ENCODE peak calls at places on chromosome 1, in ten cellular contexts. One of them, this sample, is unnamed.

GRCh38 chr1:165036403-165036802 is 320.1 kb downstream of the LMX1A start:
- DNase-seq in uterus: no peak
- DNase-seq in dorsolateral prefrontal cortex: no peak
- DNase-seq in lung: no peak
- DNase-seq in neural crest cell: no peak
- DNase-seq in choroid plexus epithelial cell: no peak
- DNase-seq in CD8-positive, alpha-beta T cell: no peak
- DNase-seq in bronchial epithelial cell: no peak
- DNase-seq in fibroblast of lung: no peak
- DNase-seq in PC-9: no peak
- DNase-seq in this sample: no peak

GRCh38 chr1:220336391-220337065 is 64.3 kb upstream of the RAB3GAP2 start:
- DNase-seq in bronchial epithelial cell: peak
- DNase-seq in neural crest cell: no peak
- DNase-seq in PC-9: no peak
- DNase-seq in dorsolateral prefrontal cortex: no peak
- DNase-seq in CD8-positive, alpha-beta T cell: no peak
- DNase-seq in lung: no peak
- DNase-seq in choroid plexus epithelial cell: no peak
- DNase-seq in fibroblast of lung: no peak
- DNase-seq in uterus: no peak
- DNase-seq in this sample: no peak

GRCh38 chr1:3403388-3404179 is 50.9 kb upstream of the ARHGEF16 start:
- DNase-seq in CD8-positive, alpha-beta T cell: no peak
- DNase-seq in choroid plexus epithelial cell: no peak
- DNase-seq in neural crest cell: no peak
- DNase-seq in dorsolateral prefrontal cortex: no peak
- DNase-seq in bronchial epithelial cell: no peak
- DNase-seq in PC-9: no peak
- DNase-seq in uterus: no peak
- DNase-seq in fibroblast of lung: no peak
- DNase-seq in lung: no peak
- DNase-seq in this sample: no peak

GRCh38 chr1:232594768-232595698 is 34.9 kb downstream of the SIPA1L2 start:
- DNase-seq in dorsolateral prefrontal cortex: no peak
- DNase-seq in neural crest cell: peak
- DNase-seq in CD8-positive, alpha-beta T cell: no peak
- DNase-seq in bronchial epithelial cell: no peak
- DNase-seq in uterus: no peak
- DNase-seq in lung: no peak
- DNase-seq in choroid plexus epithelial cell: no peak
- DNase-seq in fibroblast of lung: no peak
- DNase-seq in PC-9: no peak
- DNase-seq in this sample: no peak

GRCh38 chr1:78918157-78918556 is 88.4 kb downstream of the ADGRL4 start:
- DNase-seq in lung: no peak
- DNase-seq in choroid plexus epithelial cell: peak
- DNase-seq in bronchial epithelial cell: no peak
- DNase-seq in uterus: no peak
- DNase-seq in neural crest cell: no peak
- DNase-seq in fibroblast of lung: peak
- DNase-seq in PC-9: no peak
- DNase-seq in dorsolateral prefrontal cortex: no peak
- DNase-seq in CD8-positive, alpha-beta T cell: no peak
- DNase-seq in this sample: no peak

GRCh38 chr1:5297199-5297877 is 642.9 kb downstream of the AJAP1 start:
- DNase-seq in bronchial epithelial cell: no peak
- DNase-seq in dorsolateral prefrontal cortex: peak
- DNase-seq in fibroblast of lung: no peak
- DNase-seq in PC-9: no peak
- DNase-seq in neural crest cell: no peak
- DNase-seq in choroid plexus epithelial cell: no peak
- DNase-seq in lung: no peak
- DNase-seq in CD8-positive, alpha-beta T cell: no peak
- DNase-seq in uterus: no peak
- DNase-seq in this sample: no peak

GRCh38 chr1:224617410-224618361 is 1.6 kb downstream of the CNIH3 start:
- DNase-seq in neural crest cell: no peak
- DNase-seq in dorsolateral prefrontal cortex: no peak
- DNase-seq in lung: no peak
- DNase-seq in uterus: no peak
- DNase-seq in bronchial epithelial cell: no peak
- DNase-seq in fibroblast of lung: peak
- DNase-seq in PC-9: no peak
- DNase-seq in choroid plexus epithelial cell: no peak
- DNase-seq in CD8-positive, alpha-beta T cell: no peak
- DNase-seq in this sample: no peak

GRCh38 chr1:2638466-2639115 is 5.8 kb upstream of the MMEL1 start:
- DNase-seq in CD8-positive, alpha-beta T cell: no peak
- DNase-seq in neural crest cell: no peak
- DNase-seq in PC-9: no peak
- DNase-seq in dorsolateral prefrontal cortex: no peak
- DNase-seq in uterus: no peak
- DNase-seq in lung: no peak
- DNase-seq in choroid plexus epithelial cell: no peak
- DNase-seq in fibroblast of lung: no peak
- DNase-seq in bronchial epithelial cell: no peak
- DNase-seq in this sample: no peak

GRCh38 chr1:15620155-15620545 is 2.9 kb downstream of the DDI2 start:
- DNase-seq in bronchial epithelial cell: peak
- DNase-seq in fibroblast of lung: peak
- DNase-seq in PC-9: peak
- DNase-seq in choroid plexus epithelial cell: peak
- DNase-seq in uterus: no peak
- DNase-seq in neural crest cell: no peak
- DNase-seq in lung: no peak
- DNase-seq in CD8-positive, alpha-beta T cell: peak
- DNase-seq in dorsolateral prefrontal cortex: no peak
- DNase-seq in this sample: no peak

DNA sequence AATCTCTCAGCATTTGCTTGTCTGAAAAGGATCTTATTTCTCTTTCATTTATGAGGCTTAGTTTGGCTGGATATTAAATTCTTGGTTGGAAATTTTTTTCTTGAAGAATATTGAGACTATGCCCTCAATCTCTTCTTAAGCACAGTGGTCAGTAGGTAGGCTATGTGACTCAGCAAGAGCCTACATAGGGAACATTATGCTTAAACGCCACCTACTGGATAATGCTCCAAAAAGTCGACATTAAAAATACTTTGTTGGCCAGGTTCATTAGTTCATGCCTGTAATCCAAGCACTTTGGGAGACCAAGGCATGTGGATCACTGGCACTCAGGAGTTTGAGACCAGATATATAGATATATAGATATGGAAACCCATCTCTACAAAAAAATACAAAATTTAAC is 678.0 kb upstream of the USP24 start:
- DNase-seq in lung: no peak
- DNase-seq in neural crest cell: no peak
- DNase-seq in dorsolateral prefrontal cortex: no peak
- DNase-seq in uterus: no peak
- DNase-seq in fibroblast of lung: peak
- DNase-seq in PC-9: no peak
- DNase-seq in CD8-positive, alpha-beta T cell: no peak
- DNase-seq in choroid plexus epithelial cell: peak
- DNase-seq in bronchial epithelial cell: peak
- DNase-seq in this sample: no peak
- TF ChIP-seq CTCF in lung: no peak
- TF ChIP-seq CTCF in neural crest cell: peak
- TF ChIP-seq CTCF in dorsolateral prefrontal cortex: no peak
- TF ChIP-seq CTCF in uterus: no peak
- TF ChIP-seq CTCF in fibroblast of lung: peak
- TF ChIP-seq CTCF in PC-9: peak
- TF ChIP-seq CTCF in CD8-positive, alpha-beta T cell: no peak
- TF ChIP-seq CTCF in choroid plexus epithelial cell: peak
- TF ChIP-seq CTCF in bronchial epithelial cell: peak
- TF ChIP-seq CTCF in this sample: peak

GRCh38 chr1:179598631-179599030 is 7.0 kb downstream of the TDRD5 start:
- DNase-seq in bronchial epithelial cell: no peak
- DNase-seq in PC-9: no peak
- DNase-seq in uterus: no peak
- DNase-seq in choroid plexus epithelial cell: no peak
- DNase-seq in neural crest cell: no peak
- DNase-seq in lung: no peak
- DNase-seq in CD8-positive, alpha-beta T cell: no peak
- DNase-seq in fibroblast of lung: no peak
- DNase-seq in dorsolateral prefrontal cortex: no peak
- DNase-seq in this sample: no peak

GRCh38 chr1:179601093-179601492 is 9.5 kb downstream of the TDRD5 start:
- DNase-seq in choroid plexus epithelial cell: no peak
- DNase-seq in PC-9: no peak
- DNase-seq in fibroblast of lung: no peak
- DNase-seq in dorsolateral prefrontal cortex: no peak
- DNase-seq in uterus: no peak
- DNase-seq in lung: no peak
- DNase-seq in bronchial epithelial cell: no peak
- DNase-seq in neural crest cell: no peak
- DNase-seq in CD8-positive, alpha-beta T cell: no peak
- DNase-seq in this sample: no peak

GRCh38 chr1:179599623-179600249 is 8.1 kb downstream of the TDRD5 start:
- DNase-seq in uterus: no peak
- DNase-seq in PC-9: peak
- DNase-seq in fibroblast of lung: peak
- DNase-seq in dorsolateral prefrontal cortex: no peak
- DNase-seq in bronchial epithelial cell: peak
- DNase-seq in choroid plexus epithelial cell: peak
- DNase-seq in CD8-positive, alpha-beta T cell: no peak
- DNase-seq in lung: no peak
- DNase-seq in neural crest cell: peak
- DNase-seq in this sample: no peak
- TF ChIP-seq CTCF in uterus: no peak
- TF ChIP-seq CTCF in PC-9: peak
- TF ChIP-seq CTCF in fibroblast of lung: peak
- TF ChIP-seq CTCF in dorsolateral prefrontal cortex: peak
- TF ChIP-seq CTCF in bronchial epithelial cell: peak
- TF ChIP-seq CTCF in choroid plexus epithelial cell: peak
- TF ChIP-seq CTCF in CD8-positive, alpha-beta T cell: no peak
- TF ChIP-seq CTCF in lung: no peak
- TF ChIP-seq CTCF in neural crest cell: peak
- TF ChIP-seq CTCF in this sample: peak

GRCh38 chr1:169586395-169587255 is at the start of gene F5:
- DNase-seq in PC-9: peak
- DNase-seq in uterus: peak
- DNase-seq in choroid plexus epithelial cell: peak
- DNase-seq in CD8-positive, alpha-beta T cell: peak
- DNase-seq in fibroblast of lung: peak
- DNase-seq in lung: peak
- DNase-seq in neural crest cell: peak
- DNase-seq in dorsolateral prefrontal cortex: peak
- DNase-seq in bronchial epithelial cell: peak
- DNase-seq in this sample: peak
- TF ChIP-seq CTCF in PC-9: peak
- TF ChIP-seq CTCF in uterus: peak
- TF ChIP-seq CTCF in choroid plexus epithelial cell: peak
- TF ChIP-seq CTCF in CD8-positive, alpha-beta T cell: peak
- TF ChIP-seq CTCF in fibroblast of lung: peak
- TF ChIP-seq CTCF in lung: peak
- TF ChIP-seq CTCF in neural crest cell: peak
- TF ChIP-seq CTCF in dorsolateral prefrontal cortex: peak
- TF ChIP-seq CTCF in bronchial epithelial cell: peak
- TF ChIP-seq CTCF in this sample: peak

DNA sequence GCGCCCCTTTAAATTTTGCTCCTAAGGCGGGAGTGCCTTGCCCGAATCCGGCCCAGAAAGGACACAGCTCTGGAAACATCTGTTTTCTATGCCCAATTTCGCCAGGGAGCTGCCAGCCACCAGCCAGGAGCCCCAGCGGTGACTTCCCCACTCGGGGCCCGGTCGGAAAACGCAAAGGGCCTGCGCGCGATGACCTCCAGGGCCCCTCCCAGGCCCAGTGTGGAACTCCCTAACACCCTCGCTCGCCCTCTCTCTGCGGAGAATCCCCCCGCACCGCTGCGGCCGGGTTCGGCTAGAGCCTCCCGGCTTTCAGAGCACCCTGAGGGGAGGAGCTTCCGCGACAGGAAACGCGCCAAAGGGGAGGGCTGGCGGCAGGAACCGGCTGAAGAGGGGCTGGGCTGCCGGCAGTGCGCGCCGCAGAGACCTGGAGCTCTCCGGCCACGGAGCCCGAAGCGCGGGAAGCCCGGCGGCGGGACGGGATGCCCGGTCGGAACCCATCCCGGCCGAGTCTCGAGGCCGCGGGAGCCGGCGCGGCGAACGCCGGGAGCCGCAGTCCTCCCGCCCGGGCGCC is 505 bp downstream of the CLSPN start:
- DNase-seq in CD8-positive, alpha-beta T cell: peak
- DNase-seq in lung: peak
- DNase-seq in bronchial epithelial cell: peak
- DNase-seq in choroid plexus epithelial cell: peak
- DNase-seq in neural crest cell: peak
- DNase-seq in PC-9: peak
- DNase-seq in dorsolateral prefrontal cortex: peak
- DNase-seq in fibroblast of lung: peak
- DNase-seq in uterus: peak
- DNase-seq in this sample: peak
- TF ChIP-seq CTCF in CD8-positive, alpha-beta T cell: no peak
- TF ChIP-seq CTCF in lung: no peak
- TF ChIP-seq CTCF in bronchial epithelial cell: no peak
- TF ChIP-seq CTCF in choroid plexus epithelial cell: peak
- TF ChIP-seq CTCF in neural crest cell: peak
- TF ChIP-seq CTCF in PC-9: no peak
- TF ChIP-seq CTCF in dorsolateral prefrontal cortex: no peak
- TF ChIP-seq CTCF in fibroblast of lung: peak
- TF ChIP-seq CTCF in uterus: peak
- TF ChIP-seq CTCF in this sample: no peak

GRCh38 chr1:178485467-178486098 is 11.2 kb downstream of the CLEC20A start:
- DNase-seq in CD8-positive, alpha-beta T cell: no peak
- DNase-seq in uterus: no peak
- DNase-seq in dorsolateral prefrontal cortex: no peak
- DNase-seq in PC-9: no peak
- DNase-seq in fibroblast of lung: peak
- DNase-seq in neural crest cell: no peak
- DNase-seq in lung: no peak
- DNase-seq in bronchial epithelial cell: no peak
- DNase-seq in choroid plexus epithelial cell: peak
- DNase-seq in this sample: no peak
- TF ChIP-seq CTCF in CD8-positive, alpha-beta T cell: no peak
- TF ChIP-seq CTCF in uterus: no peak
- TF ChIP-seq CTCF in dorsolateral prefrontal cortex: no peak
- TF ChIP-seq CTCF in PC-9: no peak
- TF ChIP-seq CTCF in fibroblast of lung: no peak
- TF ChIP-seq CTCF in neural crest cell: no peak
- TF ChIP-seq CTCF in lung: no peak
- TF ChIP-seq CTCF in bronchial epithelial cell: no peak
- TF ChIP-seq CTCF in choroid plexus epithelial cell: no peak
- TF ChIP-seq CTCF in this sample: no peak

DNA sequence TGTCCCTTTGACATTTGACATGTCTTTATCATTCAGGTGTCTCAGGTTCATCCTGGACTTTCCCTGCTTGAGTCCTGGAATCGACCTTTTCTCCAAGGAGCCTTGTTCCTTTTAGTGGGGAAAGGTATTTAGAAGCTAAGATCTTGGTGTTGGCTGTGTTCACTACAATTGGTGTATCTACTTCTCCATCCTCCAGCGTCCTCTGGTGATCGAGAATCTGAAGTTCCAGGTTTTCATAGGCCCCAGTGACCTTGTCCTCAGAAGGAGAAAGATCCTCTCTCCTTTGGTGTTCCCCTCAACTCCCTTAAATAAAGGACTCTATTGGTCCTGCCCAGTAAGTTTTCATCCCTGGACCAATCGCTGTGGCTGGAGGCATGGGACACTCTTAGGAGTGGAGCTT is 22.1 kb downstream of the MROH7 start:
- DNase-seq in lung: no peak
- DNase-seq in CD8-positive, alpha-beta T cell: no peak
- DNase-seq in bronchial epithelial cell: no peak
- DNase-seq in fibroblast of lung: no peak
- DNase-seq in uterus: no peak
- DNase-seq in choroid plexus epithelial cell: peak
- DNase-seq in PC-9: no peak
- DNase-seq in neural crest cell: no peak
- DNase-seq in dorsolateral prefrontal cortex: no peak
- DNase-seq in this sample: no peak
- TF ChIP-seq CTCF in lung: no peak
- TF ChIP-seq CTCF in CD8-positive, alpha-beta T cell: no peak
- TF ChIP-seq CTCF in bronchial epithelial cell: no peak
- TF ChIP-seq CTCF in fibroblast of lung: no peak
- TF ChIP-seq CTCF in uterus: no peak
- TF ChIP-seq CTCF in choroid plexus epithelial cell: peak
- TF ChIP-seq CTCF in PC-9: no peak
- TF ChIP-seq CTCF in neural crest cell: no peak
- TF ChIP-seq CTCF in dorsolateral prefrontal cortex: no peak
- TF ChIP-seq CTCF in this sample: no peak

This sample was measured in progenitor cell of endocrine pancreas.